ENCODE peak calls at places on chromosomes 1 and 21, in ten cellular contexts. H is AG08396; E is Daoy; A is ascending aorta; G is prostate gland; I is tibial nerve; P is activated naive CD8-positive, alpha-beta T cell treated with anti-CD3 and anti-CD28 coated beads, Interleukin-2, amount 50 U/mL, for 16 hours; R is NCI-H524; V is AG09309; Q is IMR-90. U is an unnamed sample.

GRCh38 chr1:164617607-164618564 is 58.9 kb downstream of the PBX1 start:
- DNase-seq in H (peak; percentile 32), G (no peak), Q (peak; percentile 42), I (no peak), E (peak; percentile 38), A (no peak), R (peak; percentile 54), P (no peak), V (no peak), U (no peak)

GRCh38 chr1:172423336-172423735 is 2.9 kb downstream of the C1orf105 start:
- DNase-seq in A (no peak), H (no peak), P (no peak), V (no peak), I (no peak), G (no peak), Q (no peak), E (no peak), R (no peak), U (no peak)

GRCh38 chr1:30106125-30106524 is 617.3 kb downstream of the MATN1 start:
- DNase-seq in V (no peak), I (no peak), G (peak; percentile 6), Q (peak; percentile 18), H (peak; percentile 56), A (no peak), P (no peak), R (peak; percentile 51), E (peak; percentile 73), U (peak; percentile 81)

GRCh38 chr1:236429715-236430274 is 35.7 kb downstream of the EDARADD start:
- DNase-seq in H (no peak), I (no peak), G (no peak), V (no peak), P (no peak), Q (no peak), A (no peak), E (no peak), R (no peak), U (no peak)

GRCh38 chr1:53601867-53602266 is 137.1 kb downstream of the GLIS1 start:
- DNase-seq in A (no peak), Q (no peak), G (no peak), V (no peak), H (no peak), E (no peak), R (no peak), I (no peak), P (no peak), U (no peak)

GRCh38 chr1:155934933-155935590 is 849 bp upstream of the KHDC4 start:
- DNase-seq in R (no peak), H (no peak), Q (no peak), P (no peak), E (no peak), V (no peak), A (no peak), I (no peak), G (no peak), U (no peak)

GRCh38 chr1:44377925-44378784 is 23.1 kb upstream of the ERI3 start:
- DNase-seq in V (peak; percentile 14), G (peak; percentile 24), I (no peak), P (peak; percentile 19), H (peak; percentile 57), Q (peak; percentile 52), A (no peak), R (peak; percentile 68), E (peak; percentile 69), U (peak; percentile 85)

GRCh38 chr1:28983091-28983490 is 68.7 kb downstream of the EPB41 start:
- DNase-seq in R (no peak), P (no peak), Q (no peak), E (no peak), G (no peak), A (no peak), H (no peak), V (no peak), I (no peak), U (no peak)

GRCh38 chr21:43609501-43610340 is 49.6 kb downstream of the HSF2BP start:
- DNase-seq in R (peak; percentile 16), A (no peak), V (no peak), E (peak; percentile 94), P (no peak), Q (peak; percentile 88), H (no peak), I (no peak), G (peak; percentile 87), U (peak; percentile 39)

GRCh38 chr1:6745073-6745472 is 40.2 kb upstream of the CAMTA1 start:
- DNase-seq in G (no peak), V (no peak), E (no peak), Q (no peak), R (no peak), I (no peak), H (no peak), P (no peak), A (no peak), U (no peak)

GRCh38 chr1:112881742-112882127 is 74.3 kb downstream of the SLC16A1 start:
- DNase-seq in P (no peak), E (no peak), A (no peak), H (no peak), G (peak; percentile 10), R (no peak), I (no peak), Q (peak; percentile 22), V (no peak), U (no peak)

GRCh38 chr21:43985690-43986251 is 26.3 kb upstream of the TRAPPC10 start:
- DNase-seq in I (no peak), A (no peak), R (no peak), P (no peak), E (no peak), G (no peak), H (no peak), Q (no peak), V (no peak), U (peak; percentile 75)

GRCh38 chr1:215282557-215282956 is 200.0 kb downstream of the KCNK2 start:
- DNase-seq in Q (peak; percentile 35), V (no peak), E (peak; percentile 7), I (no peak), R (no peak), G (no peak), A (no peak), H (no peak), P (no peak), U (no peak)

GRCh38 chr21:29179503-29179902 is 49.1 kb downstream of the MAP3K7CL start:
- DNase-seq in P (no peak), Q (no peak), H (no peak), V (no peak), A (no peak), R (no peak), G (no peak), I (no peak), E (no peak), U (no peak)

GRCh38 chr1:107532318-107532717 is 391.5 kb downstream of the NTNG1 start:
- DNase-seq in P (no peak), A (no peak), E (no peak), R (peak; percentile 87), H (no peak), Q (no peak), G (no peak), I (no peak), V (no peak), U (no peak)

GRCh38 chr1:70222716-70223235 is 1.6 kb downstream of the SRSF11 start:
- DNase-seq in G (no peak), E (no peak), V (no peak), P (no peak), R (no peak), I (no peak), H (no peak), A (no peak), Q (no peak), U (no peak)

GRCh38 chr1:29290414-29290980 is 54.2 kb downstream of the PTPRU start:
- DNase-seq in E (no peak), I (no peak), P (no peak), Q (peak; percentile 38), A (no peak), V (no peak), H (no peak), R (no peak), G (no peak), U (no peak)

GRCh38 chr1:225845633-225846259 is 35.8 kb downstream of the EPHX1 start:
- DNase-seq in I (peak; percentile 61), R (peak; percentile 73), A (peak; percentile 89), G (peak; percentile 82), E (peak; percentile 78), H (peak; percentile 75), V (no peak), P (no peak), Q (peak; percentile 75), U (peak; percentile 89)

U was measured in iPS-NIHi11.